ENCODE peak calls at places on chromosomes 16 and 17, in eight cellular contexts. R, A, J, V, H, G, D and Z are unnamed samples. For H3K27me3, the result is how much of the 10 kb centered on the place peaks cover.

GRCh38 chr16:11403920-11404319 is 58.7 kb downstream of the RMI2 start:
- DNase-seq in R (no peak), A (no peak), J (no peak), V (no peak), H (no peak), G (no peak), D (no peak), Z (no peak)

GRCh38 chr16:88883117-88883895 is 16.8 kb upstream of the PABPN1L start:
- DNase-seq in R (no peak), A (no peak), J (no peak), V (no peak), H (no peak), G (no peak), D (no peak), Z (no peak)

GRCh38 chr17:49946208-49946607 is 22.8 kb upstream of the DLX4 start:
- DNase-seq in R (no peak), A (no peak), J (no peak), V (no peak), H (no peak), G (no peak), D (no peak), Z (no peak)

GRCh38 chr16:53695070-53695469 is 8.6 kb downstream of the RPGRIP1L start:
- DNase-seq in R (no peak), A (peak), J (no peak), V (no peak), H (no peak), G (peak), D (no peak), Z (no peak)

GRCh38 chr17:55285340-55286301 is 20.9 kb downstream of the HLF start:
- DNase-seq in R (no peak), A (peak), J (peak), V (no peak), H (peak), G (no peak), D (peak), Z (no peak)

GRCh38 chr17:306116-306515 is 46.5 kb downstream of the RPH3AL start:
- DNase-seq in R (no peak), A (no peak), J (no peak), V (no peak), H (no peak), G (no peak), D (no peak), Z (no peak)

GRCh38 chr17:19703776-19704371 is 12.5 kb downstream of the SLC47A2 start:
- DNase-seq in R (no peak), A (no peak), J (no peak), V (no peak), H (no peak), G (no peak), D (no peak), Z (no peak)

GRCh38 chr17:27489045-27489715 is 32.9 kb downstream of the KSR1 start:
- DNase-seq in R (no peak), A (peak), J (peak), V (no peak), H (peak), G (peak), D (peak), Z (no peak)

GRCh38 chr17:4667166-4667565 is 25.7 kb upstream of the ALOX15 start:
- DNase-seq in R (no peak), A (no peak), J (no peak), V (no peak), H (no peak), G (no peak), D (no peak), Z (no peak)

GRCh38 chr16:10558746-10559641 is 21.4 kb downstream of the EMP2 start:
- DNase-seq in R (no peak), A (no peak), J (peak), V (no peak), H (peak), G (peak), D (peak), Z (no peak)

GRCh38 chr16:72013888-72014538 is 5.5 kb downstream of the DHODH start:
- DNase-seq in R (no peak), A (no peak), J (peak), V (no peak), H (no peak), G (no peak), D (peak), Z (no peak)
- H3K27ac ChIP-seq in R (no peak), A (no peak), J (peak), V (no peak), H (peak), G (no peak), D (peak), Z (no peak)

DNA sequence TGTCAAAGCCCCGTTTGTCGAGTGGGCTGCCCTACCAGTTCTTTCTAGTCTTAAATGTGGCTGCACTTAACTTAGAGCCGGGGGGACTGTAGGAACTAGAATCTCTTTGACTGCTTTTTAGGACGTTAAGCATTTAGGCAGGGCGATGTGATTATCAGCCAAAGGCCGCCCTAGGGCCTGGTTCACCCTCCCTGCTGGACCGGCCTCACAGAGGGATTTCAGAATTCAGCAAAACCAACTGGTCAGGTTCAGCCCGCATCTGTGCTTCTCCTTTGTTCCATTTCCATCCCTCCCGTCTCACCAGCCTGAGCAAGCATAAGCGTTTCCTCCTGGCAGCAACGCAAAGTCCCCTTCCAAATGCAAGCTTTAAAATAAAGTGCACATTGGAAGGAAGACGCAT is 16.4 kb upstream of the NAT9 start:
- DNase-seq in R (no peak), A (no peak), J (no peak), V (no peak), H (no peak), G (no peak), D (no peak), Z (no peak)
- H3K27me3 ChIP-seq in R (under half), A (under half), J (under half), V (under half), H (under half), G (under half), D (under half), Z (under half)

DNA sequence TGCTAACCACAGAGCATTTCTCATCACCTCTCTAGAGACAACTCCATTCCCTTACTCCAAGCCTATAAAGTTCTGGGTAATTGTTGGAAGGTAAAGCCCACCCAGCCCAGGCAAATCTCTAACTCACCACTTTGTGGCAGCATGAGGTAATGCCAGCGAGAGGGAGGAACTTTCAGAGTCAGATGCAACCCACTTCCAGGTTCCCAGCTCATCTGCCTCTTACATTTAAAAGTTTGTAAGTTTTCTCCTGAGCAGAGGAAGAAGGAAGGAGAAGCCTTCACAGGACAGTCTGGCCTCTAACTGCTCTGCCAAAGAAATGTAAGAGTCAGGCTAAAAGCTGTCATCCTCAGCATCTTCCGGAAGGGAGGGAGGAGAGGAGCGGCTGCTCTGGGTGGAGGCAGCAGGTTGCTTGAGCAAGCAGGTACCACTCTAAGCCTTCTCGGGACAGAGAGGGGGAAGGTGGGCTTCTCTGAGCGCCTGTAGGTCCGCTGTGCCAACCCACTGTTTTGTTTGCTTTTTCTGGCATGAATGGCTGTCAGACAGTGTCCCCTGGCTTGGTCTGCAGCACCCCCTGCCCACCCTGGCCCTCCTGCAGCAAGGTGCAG is 1.0 kb downstream of the ZNF319 start:
- DNase-seq in R (no peak), A (peak), J (no peak), V (peak), H (no peak), G (peak), D (no peak), Z (peak)
- H3K4me3 ChIP-seq in R (peak), A (peak), J (peak), V (peak), H (peak), G (peak), D (peak), Z (peak)

GRCh38 chr17:58376472-58376921 is 24.5 kb upstream of the SUPT4H1 start:
- DNase-seq in R (no peak), A (no peak), J (no peak), V (no peak), H (no peak), G (no peak), D (no peak), Z (no peak)
- H3K27ac ChIP-seq in R (no peak), A (no peak), J (no peak), V (no peak), H (no peak), G (no peak), D (no peak), Z (no peak)

GRCh38 chr17:79281803-79282202 is 207.2 kb downstream of the ENGASE start:
- DNase-seq in R (no peak), A (no peak), J (no peak), V (no peak), H (no peak), G (no peak), D (no peak), Z (no peak)
- H3K27me3 ChIP-seq in R (under half), A (under half), J (under half), V (under half), H (under half), G (under half), D (half or more), Z (under half)

GRCh38 chr16:20941635-20941926 is 41.0 kb downstream of the LYRM1 start:
- DNase-seq in R (no peak), A (no peak), J (no peak), V (no peak), H (no peak), G (no peak), D (no peak), Z (no peak)
- H3K4me3 ChIP-seq in R (no peak), A (no peak), J (no peak), V (no peak), H (no peak), G (no peak), D (no peak), Z (no peak)

GRCh38 chr17:40926341-40926740 is 11.1 kb downstream of the KRT23 start:
- DNase-seq in R (no peak), A (no peak), J (no peak), V (no peak), H (no peak), G (no peak), D (no peak), Z (no peak)
- H3K27ac ChIP-seq in R (no peak), A (no peak), J (no peak), V (no peak), H (no peak), G (no peak), D (no peak), Z (no peak)

GRCh38 chr16:8493885-8494487 is 96.3 kb downstream of the TMEM114 start:
- DNase-seq in R (no peak), A (no peak), J (no peak), V (no peak), H (no peak), G (no peak), D (no peak), Z (no peak)

GRCh38 chr16:8492690-8493089 is 97.6 kb downstream of the TMEM114 start:
- DNase-seq in R (no peak), A (no peak), J (no peak), V (no peak), H (no peak), G (no peak), D (no peak), Z (no peak)

DNA sequence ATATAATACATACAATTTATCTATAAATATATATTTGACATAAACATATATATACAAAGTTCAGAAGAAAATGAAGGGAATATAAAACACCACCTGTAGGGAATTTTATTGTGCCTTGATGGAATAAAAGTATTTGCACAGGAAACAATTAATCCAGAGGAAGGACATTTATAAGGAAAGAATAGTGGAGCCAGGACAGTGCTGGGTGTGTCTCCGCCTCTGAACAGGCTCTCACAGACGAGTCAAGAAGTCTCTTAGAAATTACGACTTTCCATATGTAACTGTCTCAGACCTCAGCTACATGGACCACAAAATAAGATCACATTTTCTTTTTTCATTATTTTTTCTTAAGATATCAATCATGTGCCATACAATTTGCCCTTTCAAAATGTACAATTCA is 93.9 kb downstream of the TMEM114 start:
- DNase-seq in R (no peak), A (no peak), J (no peak), V (no peak), H (no peak), G (no peak), D (no peak), Z (no peak)
- H3K27me3 ChIP-seq in R (under half), A (under half), J (under half), V (under half), H (under half), G (under half), D (half or more), Z (under half)

DNA sequence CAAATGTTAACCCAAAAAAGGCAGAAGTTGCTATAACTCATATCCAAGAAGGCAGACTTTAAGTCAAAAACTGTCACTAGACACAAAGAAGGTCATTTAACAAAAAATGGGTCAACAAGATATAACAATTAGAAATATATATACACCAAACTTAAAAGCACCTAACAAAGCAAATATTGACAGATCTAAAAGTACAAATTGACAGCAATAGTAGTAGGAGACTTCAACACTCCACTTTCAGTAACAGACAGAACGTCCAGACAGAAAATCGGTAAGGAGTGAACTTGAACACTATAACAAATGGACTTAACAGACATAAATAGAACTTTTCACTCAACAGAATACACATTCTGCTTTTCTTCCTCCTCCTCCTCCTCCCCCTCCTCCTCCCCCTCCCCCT is 40.9 kb upstream of the MYLK3 start:
- DNase-seq in R (no peak), A (no peak), J (no peak), V (no peak), H (no peak), G (no peak), D (no peak), Z (no peak)
- H3K4me3 ChIP-seq in R (no peak), A (no peak), J (no peak), V (no peak), H (no peak), G (no peak), D (peak), Z (no peak)